ENCODE peak calls at places on chromosomes 12 and 14, in six cellular contexts. X, Z, L, M, O and H are unnamed samples.

GRCh38 chr12:13093850-13094225 is 9.6 kb downstream of the GSG1 start:
- DNase-seq in M (no peak), L (no peak), X (no peak), O (no peak), Z (no peak), H (no peak)

GRCh38 chr14:20305265-20306078 is at the start of gene TTC5:
- DNase-seq in M (peak; percentile 82), L (peak; percentile 96), O (peak; percentile 61), X (peak; percentile 92), Z (peak; percentile 90), H (peak; percentile 61)

GRCh38 chr12:58414398-58414871 is 473.1 kb downstream of the ATP23 start:
- DNase-seq in L (no peak), M (no peak), X (no peak), O (no peak), Z (peak; percentile 90), H (peak; percentile 56)

GRCh38 chr12:24803406-24804245 is 145.3 kb downstream of the BCAT1 start:
- DNase-seq in L (no peak), X (no peak), Z (no peak), O (no peak), M (no peak), H (no peak)

GRCh38 chr12:89661706-89662330 is 46.8 kb downstream of the ATP2B1 start:
- DNase-seq in L (no peak), X (no peak), M (no peak), O (no peak), Z (no peak), H (no peak)

GRCh38 chr12:129772463-129773169 is 131.2 kb downstream of the TMEM132D start:
- DNase-seq in X (no peak), O (no peak), M (no peak), L (no peak), Z (no peak), H (no peak)

GRCh38 chr12:118874698-118875548 is 106.4 kb upstream of the SRRM4 start:
- DNase-seq in Z (no peak), X (no peak), M (no peak), O (no peak), L (no peak), H (no peak)

GRCh38 chr12:53676715-53677611 is 1.1 kb upstream of the ATP5MC2 start:
- DNase-seq in O (no peak), X (peak; percentile 18), L (peak; percentile 81), M (no peak), Z (peak; percentile 60), H (no peak)

GRCh38 chr12:25256005-25256404 is 5.3 kb upstream of the KRAS start:
- DNase-seq in L (no peak), M (no peak), O (no peak), X (no peak), Z (no peak), H (no peak)

GRCh38 chr14:95274283-95274682 is 45.4 kb downstream of the CLMN start:
- DNase-seq in X (no peak), L (no peak), O (no peak), Z (no peak), M (no peak), H (no peak)

GRCh38 chr12:128989287-128989686 is 136.0 kb downstream of the GLT1D1 start:
- DNase-seq in M (no peak), L (no peak), X (no peak), Z (no peak), O (no peak), H (no peak)

GRCh38 chr14:20798318-20798717 is 4.3 kb downstream of the RNASE1 start:
- DNase-seq in O (no peak), L (no peak), M (no peak), Z (no peak), X (no peak), H (no peak)

GRCh38 chr12:132175496-132176357 is 31.5 kb downstream of the NOC4L start:
- DNase-seq in O (no peak), X (no peak), L (peak; percentile 74), Z (no peak), M (no peak), H (no peak)

GRCh38 chr14:92040431-92041040 is 677 bp upstream of the TRIP11 start:
- DNase-seq in O (no peak), M (no peak), Z (peak; percentile 66), X (peak; percentile 8), L (no peak), H (no peak)

GRCh38 chr12:70920891-70921290 is 353 bp upstream of the PTPRR start:
- DNase-seq in X (no peak), Z (no peak), O (no peak), L (peak; percentile 89), M (no peak), H (no peak)

GRCh38 chr14:36718216-36718615 is 56.6 kb downstream of the PAX9 start:
- DNase-seq in M (no peak), O (no peak), L (no peak), X (no peak), Z (no peak), H (no peak)

GRCh38 chr12:3333583-3333982 is 157.4 kb upstream of the PRMT8 start:
- DNase-seq in X (no peak), Z (no peak), M (no peak), O (no peak), L (peak; percentile 93), H (no peak)

GRCh38 chr12:121649403-121649802 is 20.1 kb downstream of the MORN3 start:
- DNase-seq in X (no peak), L (no peak), M (no peak), Z (no peak), O (no peak), H (no peak)

GRCh38 chr12:64682572-64683277 is 72.4 kb downstream of the RASSF3 start:
- DNase-seq in X (no peak), L (no peak), M (no peak), Z (peak; percentile 84), O (no peak), H (no peak)

GRCh38 chr14:105249175-105250007 is 1.1 kb downstream of the BTBD6 start:
- DNase-seq in L (peak; percentile 80), M (no peak), X (no peak), Z (no peak), O (no peak), H (no peak)

GRCh38 chr14:54136894-54137665 is 180.5 kb upstream of the BMP4 start:
- DNase-seq in Z (no peak), X (no peak), L (no peak), O (no peak), M (no peak), H (no peak)

GRCh38 chr12:100995771-100996170 is 201.2 kb downstream of the ANO4 start:
- DNase-seq in L (no peak), M (no peak), Z (no peak), O (no peak), X (no peak), H (no peak)

GRCh38 chr12:103779410-103780092 is 61.5 kb downstream of the NT5DC3 start:
- DNase-seq in X (no peak), Z (no peak), M (no peak), O (no peak), L (no peak), H (no peak)

GRCh38 chr14:65832431-65833253 is 420.1 kb downstream of the FUT8 start:
- DNase-seq in X (no peak), M (no peak), Z (peak; percentile 19), L (no peak), O (no peak), H (no peak)

GRCh38 chr14:41521891-41522290 is 84.8 kb upstream of the LRFN5 start:
- DNase-seq in O (no peak), Z (no peak), L (no peak), X (no peak), M (no peak), H (no peak)

GRCh38 chr12:2341051-2341751 is 288.4 kb downstream of the CACNA1C start:
- DNase-seq in Z (no peak), L (no peak), M (no peak), O (no peak), X (no peak), H (no peak)

GRCh38 chr12:121301876-121302275 is 5.4 kb upstream of the CAMKK2 start:
- DNase-seq in Z (peak; percentile 25), L (no peak), M (no peak), X (no peak), O (no peak), H (no peak)

GRCh38 chr14:67674139-67674479 is 323 bp downstream of the VTI1B start:
- DNase-seq in Z (peak; percentile 40), X (peak; percentile 49), O (peak; percentile 60), M (peak; percentile 31), L (peak; percentile 94), H (peak; percentile 24)

GRCh38 chr12:24921251-24922038 is 27.5 kb downstream of the BCAT1 start:
- DNase-seq in Z (peak; percentile 48), M (no peak), O (no peak), X (no peak), L (no peak), H (no peak)

GRCh38 chr12:88044035-88044434 is 14.8 kb upstream of the C12orf50 start:
- DNase-seq in X (no peak), O (no peak), Z (no peak), L (no peak), M (no peak), H (no peak)

GRCh38 chr14:103736546-103737431 is 21.2 kb downstream of the ZFYVE21 start:
- DNase-seq in L (peak; percentile 69), X (no peak), Z (no peak), O (no peak), M (no peak), H (no peak)

GRCh38 chr12:4591180-4591687 is 29.2 kb downstream of the DYRK4 start:
- DNase-seq in X (no peak), L (no peak), O (no peak), Z (no peak), M (no peak), H (no peak)